ENCODE peak calls at places on chromosomes 5 and 9, in nine cellular contexts. One of them, this sample, is unnamed.

GRCh38 chr5:42360641-42361320 is 62.5 kb upstream of the GHR start:
- DNase-seq in AG10803: no peak
- DNase-seq in fibroblast of mammary gland: no peak
- DNase-seq in CD4-positive, alpha-beta memory T cell: no peak
- DNase-seq in CD8-positive, alpha-beta memory T cell: no peak
- DNase-seq in tibial nerve: no peak
- DNase-seq in GM23248: no peak
- DNase-seq in right cardiac atrium: no peak
- DNase-seq in fibroblast of pulmonary artery: no peak
- DNase-seq in this sample: no peak

GRCh38 chr9:100354121-100354800 is 1.5 kb upstream of the TEX10 start:
- DNase-seq in fibroblast of pulmonary artery: no peak
- DNase-seq in GM23248: peak
- DNase-seq in CD8-positive, alpha-beta memory T cell: no peak
- DNase-seq in AG10803: no peak
- DNase-seq in right cardiac atrium: no peak
- DNase-seq in fibroblast of mammary gland: no peak
- DNase-seq in tibial nerve: no peak
- DNase-seq in CD4-positive, alpha-beta memory T cell: no peak
- DNase-seq in this sample: no peak

GRCh38 chr5:178839319-178839704 is 20.4 kb upstream of the ZNF354B start:
- DNase-seq in fibroblast of pulmonary artery: peak
- DNase-seq in tibial nerve: no peak
- DNase-seq in CD4-positive, alpha-beta memory T cell: peak
- DNase-seq in fibroblast of mammary gland: peak
- DNase-seq in GM23248: peak
- DNase-seq in CD8-positive, alpha-beta memory T cell: no peak
- DNase-seq in right cardiac atrium: peak
- DNase-seq in AG10803: no peak
- DNase-seq in this sample: peak

GRCh38 chr9:110742741-110743371 is 74.3 kb downstream of the MUSK start:
- DNase-seq in CD8-positive, alpha-beta memory T cell: no peak
- DNase-seq in CD4-positive, alpha-beta memory T cell: no peak
- DNase-seq in fibroblast of mammary gland: peak
- DNase-seq in tibial nerve: no peak
- DNase-seq in AG10803: peak
- DNase-seq in GM23248: peak
- DNase-seq in fibroblast of pulmonary artery: peak
- DNase-seq in right cardiac atrium: no peak
- DNase-seq in this sample: peak

GRCh38 chr5:118903010-118903409 is 85.3 kb downstream of the DTWD2 start:
- DNase-seq in fibroblast of mammary gland: no peak
- DNase-seq in fibroblast of pulmonary artery: no peak
- DNase-seq in CD4-positive, alpha-beta memory T cell: no peak
- DNase-seq in AG10803: no peak
- DNase-seq in CD8-positive, alpha-beta memory T cell: no peak
- DNase-seq in GM23248: no peak
- DNase-seq in tibial nerve: no peak
- DNase-seq in right cardiac atrium: no peak
- DNase-seq in this sample: no peak

GRCh38 chr5:66306105-66306843 is 162.2 kb downstream of the SREK1 start:
- DNase-seq in fibroblast of pulmonary artery: peak
- DNase-seq in CD8-positive, alpha-beta memory T cell: peak
- DNase-seq in fibroblast of mammary gland: peak
- DNase-seq in tibial nerve: no peak
- DNase-seq in CD4-positive, alpha-beta memory T cell: peak
- DNase-seq in GM23248: peak
- DNase-seq in AG10803: peak
- DNase-seq in right cardiac atrium: peak
- DNase-seq in this sample: peak

GRCh38 chr5:150780180-150780692 is 1.7 kb downstream of the SMIM3 start:
- DNase-seq in AG10803: peak
- DNase-seq in GM23248: peak
- DNase-seq in CD8-positive, alpha-beta memory T cell: no peak
- DNase-seq in fibroblast of pulmonary artery: peak
- DNase-seq in right cardiac atrium: peak
- DNase-seq in tibial nerve: no peak
- DNase-seq in fibroblast of mammary gland: peak
- DNase-seq in CD4-positive, alpha-beta memory T cell: no peak
- DNase-seq in this sample: no peak

GRCh38 chr9:108186996-108187395 is 668.8 kb downstream of the ACTL7B start:
- DNase-seq in right cardiac atrium: peak
- DNase-seq in GM23248: peak
- DNase-seq in fibroblast of mammary gland: peak
- DNase-seq in AG10803: peak
- DNase-seq in tibial nerve: no peak
- DNase-seq in CD4-positive, alpha-beta memory T cell: no peak
- DNase-seq in fibroblast of pulmonary artery: peak
- DNase-seq in CD8-positive, alpha-beta memory T cell: no peak
- DNase-seq in this sample: no peak

GRCh38 chr5:151660616-151661015 is 26.1 kb downstream of the SPARC start:
- DNase-seq in AG10803: peak
- DNase-seq in right cardiac atrium: no peak
- DNase-seq in fibroblast of pulmonary artery: peak
- DNase-seq in tibial nerve: no peak
- DNase-seq in CD8-positive, alpha-beta memory T cell: no peak
- DNase-seq in fibroblast of mammary gland: peak
- DNase-seq in CD4-positive, alpha-beta memory T cell: no peak
- DNase-seq in GM23248: peak
- DNase-seq in this sample: peak

GRCh38 chr9:132166599-132166998 is 4.7 kb downstream of the NTNG2 start:
- DNase-seq in tibial nerve: no peak
- DNase-seq in fibroblast of mammary gland: no peak
- DNase-seq in CD8-positive, alpha-beta memory T cell: no peak
- DNase-seq in fibroblast of pulmonary artery: no peak
- DNase-seq in GM23248: no peak
- DNase-seq in right cardiac atrium: no peak
- DNase-seq in CD4-positive, alpha-beta memory T cell: no peak
- DNase-seq in AG10803: no peak
- DNase-seq in this sample: no peak

GRCh38 chr5:112642885-112643284 is 94.8 kb upstream of the APC start:
- DNase-seq in right cardiac atrium: no peak
- DNase-seq in CD4-positive, alpha-beta memory T cell: no peak
- DNase-seq in tibial nerve: no peak
- DNase-seq in GM23248: peak
- DNase-seq in AG10803: no peak
- DNase-seq in fibroblast of mammary gland: no peak
- DNase-seq in fibroblast of pulmonary artery: peak
- DNase-seq in CD8-positive, alpha-beta memory T cell: no peak
- DNase-seq in this sample: no peak

GRCh38 chr9:107008447-107008846 is 145.5 kb downstream of the ZNF462 start:
- DNase-seq in CD4-positive, alpha-beta memory T cell: no peak
- DNase-seq in right cardiac atrium: no peak
- DNase-seq in GM23248: no peak
- DNase-seq in tibial nerve: no peak
- DNase-seq in fibroblast of mammary gland: no peak
- DNase-seq in AG10803: no peak
- DNase-seq in fibroblast of pulmonary artery: no peak
- DNase-seq in CD8-positive, alpha-beta memory T cell: no peak
- DNase-seq in this sample: no peak

GRCh38 chr9:18274693-18275092 is 199.3 kb upstream of the ADAMTSL1 start:
- DNase-seq in right cardiac atrium: no peak
- DNase-seq in fibroblast of pulmonary artery: peak
- DNase-seq in CD4-positive, alpha-beta memory T cell: no peak
- DNase-seq in AG10803: no peak
- DNase-seq in fibroblast of mammary gland: peak
- DNase-seq in CD8-positive, alpha-beta memory T cell: no peak
- DNase-seq in tibial nerve: no peak
- DNase-seq in GM23248: peak
- DNase-seq in this sample: peak

GRCh38 chr5:110896901-110897300 is 158.1 kb downstream of the SLC25A46 start:
- DNase-seq in fibroblast of pulmonary artery: peak
- DNase-seq in CD8-positive, alpha-beta memory T cell: no peak
- DNase-seq in AG10803: no peak
- DNase-seq in GM23248: peak
- DNase-seq in CD4-positive, alpha-beta memory T cell: no peak
- DNase-seq in fibroblast of mammary gland: peak
- DNase-seq in tibial nerve: no peak
- DNase-seq in right cardiac atrium: no peak
- DNase-seq in this sample: peak

GRCh38 chr9:35518212-35518917 is 28.5 kb downstream of the RUSC2 start:
- DNase-seq in tibial nerve: no peak
- DNase-seq in fibroblast of mammary gland: peak
- DNase-seq in fibroblast of pulmonary artery: peak
- DNase-seq in GM23248: peak
- DNase-seq in CD4-positive, alpha-beta memory T cell: no peak
- DNase-seq in right cardiac atrium: no peak
- DNase-seq in CD8-positive, alpha-beta memory T cell: no peak
- DNase-seq in AG10803: peak
- DNase-seq in this sample: peak

GRCh38 chr5:147619281-147619680 is 109.4 kb upstream of the DPYSL3 start:
- DNase-seq in CD4-positive, alpha-beta memory T cell: no peak
- DNase-seq in CD8-positive, alpha-beta memory T cell: no peak
- DNase-seq in fibroblast of mammary gland: peak
- DNase-seq in tibial nerve: no peak
- DNase-seq in AG10803: no peak
- DNase-seq in right cardiac atrium: no peak
- DNase-seq in fibroblast of pulmonary artery: no peak
- DNase-seq in GM23248: peak
- DNase-seq in this sample: peak

DNA sequence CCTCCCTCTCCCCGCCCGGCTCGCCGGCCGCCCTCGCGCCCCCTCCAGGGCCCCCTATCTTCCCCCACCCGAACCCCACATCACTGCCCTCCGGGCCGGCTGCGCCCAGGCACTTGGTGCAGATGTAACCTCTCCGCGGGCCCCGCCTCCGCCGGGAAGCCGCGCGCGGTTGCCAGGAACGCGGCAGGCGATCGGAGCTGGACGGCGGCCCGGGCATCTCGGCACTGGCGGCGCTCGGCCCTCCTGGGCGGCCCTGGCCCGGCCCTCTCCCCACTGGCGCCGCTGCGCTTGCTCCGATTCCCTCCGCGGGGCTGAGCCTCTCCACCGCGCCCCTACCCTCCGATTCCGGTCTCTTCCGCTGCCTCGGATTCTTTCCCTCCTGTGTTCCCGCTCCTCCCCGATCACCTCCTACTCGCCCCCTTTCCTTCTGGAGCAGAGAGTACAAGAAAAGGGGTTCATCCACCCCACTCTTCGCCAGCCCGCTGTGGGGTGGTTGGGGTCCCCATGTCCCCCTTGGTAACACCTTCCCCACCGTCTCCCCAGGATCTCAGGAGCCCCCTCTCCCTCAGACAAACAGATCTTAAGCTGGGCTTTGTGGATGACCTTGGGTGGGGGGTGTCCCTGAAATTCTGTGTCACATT is 70.6 kb downstream of the C9orf50 start:
- DNase-seq in tibial nerve: peak
- DNase-seq in fibroblast of mammary gland: peak
- DNase-seq in fibroblast of pulmonary artery: peak
- DNase-seq in right cardiac atrium: peak
- DNase-seq in AG10803: peak
- DNase-seq in CD4-positive, alpha-beta memory T cell: no peak
- DNase-seq in GM23248: peak
- DNase-seq in CD8-positive, alpha-beta memory T cell: no peak
- DNase-seq in this sample: no peak
- H3K4me3 ChIP-seq in tibial nerve: peak
- H3K4me3 ChIP-seq in fibroblast of mammary gland: peak
- H3K4me3 ChIP-seq in fibroblast of pulmonary artery: peak
- H3K4me3 ChIP-seq in right cardiac atrium: peak
- H3K4me3 ChIP-seq in AG10803: peak
- H3K4me3 ChIP-seq in CD4-positive, alpha-beta memory T cell: no peak
- H3K4me3 ChIP-seq in GM23248: peak
- H3K4me3 ChIP-seq in CD8-positive, alpha-beta memory T cell: no peak
- H3K4me3 ChIP-seq in this sample: peak

DNA sequence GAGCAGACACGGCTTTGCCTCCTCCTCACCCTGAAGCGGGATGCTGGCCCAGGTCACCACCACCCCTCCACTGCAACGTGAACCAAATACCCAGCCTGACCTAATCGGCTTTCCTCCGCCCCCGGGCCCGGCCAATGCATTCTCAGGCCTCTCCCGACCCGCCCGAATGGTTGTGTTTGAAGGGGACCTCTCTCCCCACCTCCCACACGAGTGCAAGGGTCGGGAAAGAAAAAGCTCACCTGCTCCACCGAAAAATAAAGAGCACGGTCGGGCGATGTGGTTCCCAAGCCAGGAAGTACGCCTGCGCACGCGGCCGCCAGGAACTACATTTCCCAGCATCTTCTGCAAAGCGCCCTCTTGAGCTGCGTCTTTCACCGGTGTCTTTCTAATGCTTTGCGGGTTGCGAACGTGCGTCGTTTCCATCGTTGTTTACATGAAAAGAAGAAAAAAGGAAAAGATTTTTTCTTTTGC is at the start of gene ZNF883:
- DNase-seq in AG10803: peak
- DNase-seq in CD4-positive, alpha-beta memory T cell: peak
- DNase-seq in fibroblast of pulmonary artery: peak
- DNase-seq in tibial nerve: no peak
- DNase-seq in right cardiac atrium: peak
- DNase-seq in GM23248: peak
- DNase-seq in CD8-positive, alpha-beta memory T cell: peak
- DNase-seq in fibroblast of mammary gland: peak
- DNase-seq in this sample: peak
- H3K4me3 ChIP-seq in AG10803: peak
- H3K4me3 ChIP-seq in CD4-positive, alpha-beta memory T cell: no peak
- H3K4me3 ChIP-seq in fibroblast of pulmonary artery: peak
- H3K4me3 ChIP-seq in tibial nerve: no peak
- H3K4me3 ChIP-seq in right cardiac atrium: peak
- H3K4me3 ChIP-seq in GM23248: peak
- H3K4me3 ChIP-seq in CD8-positive, alpha-beta memory T cell: peak
- H3K4me3 ChIP-seq in fibroblast of mammary gland: peak
- H3K4me3 ChIP-seq in this sample: peak

GRCh38 chr5:154697335-154697734 is 57.8 kb upstream of the LARP1 start:
- DNase-seq in tibial nerve: no peak
- DNase-seq in right cardiac atrium: no peak
- DNase-seq in CD4-positive, alpha-beta memory T cell: no peak
- DNase-seq in GM23248: peak
- DNase-seq in CD8-positive, alpha-beta memory T cell: no peak
- DNase-seq in fibroblast of mammary gland: no peak
- DNase-seq in AG10803: peak
- DNase-seq in fibroblast of pulmonary artery: no peak
- DNase-seq in this sample: no peak
- H3K4me3 ChIP-seq in tibial nerve: no peak
- H3K4me3 ChIP-seq in right cardiac atrium: no peak
- H3K4me3 ChIP-seq in CD4-positive, alpha-beta memory T cell: no peak
- H3K4me3 ChIP-seq in GM23248: no peak
- H3K4me3 ChIP-seq in CD8-positive, alpha-beta memory T cell: no peak
- H3K4me3 ChIP-seq in fibroblast of mammary gland: no peak
- H3K4me3 ChIP-seq in AG10803: no peak
- H3K4me3 ChIP-seq in fibroblast of pulmonary artery: no peak
- H3K4me3 ChIP-seq in this sample: no peak

GRCh38 chr5:57179262-57179960 is 5.6 kb downstream of the GPBP1 start:
- DNase-seq in fibroblast of mammary gland: no peak
- DNase-seq in CD4-positive, alpha-beta memory T cell: no peak
- DNase-seq in AG10803: no peak
- DNase-seq in GM23248: peak
- DNase-seq in CD8-positive, alpha-beta memory T cell: no peak
- DNase-seq in tibial nerve: no peak
- DNase-seq in right cardiac atrium: no peak
- DNase-seq in fibroblast of pulmonary artery: no peak
- DNase-seq in this sample: no peak
- H3K4me3 ChIP-seq in fibroblast of mammary gland: peak
- H3K4me3 ChIP-seq in CD4-positive, alpha-beta memory T cell: peak
- H3K4me3 ChIP-seq in AG10803: peak
- H3K4me3 ChIP-seq in GM23248: peak
- H3K4me3 ChIP-seq in CD8-positive, alpha-beta memory T cell: peak
- H3K4me3 ChIP-seq in tibial nerve: peak
- H3K4me3 ChIP-seq in right cardiac atrium: peak
- H3K4me3 ChIP-seq in fibroblast of pulmonary artery: peak
- H3K4me3 ChIP-seq in this sample: peak

GRCh38 chr5:36876965-36877666 is 547 bp downstream of the NIPBL start:
- DNase-seq in CD4-positive, alpha-beta memory T cell: peak
- DNase-seq in right cardiac atrium: peak
- DNase-seq in fibroblast of mammary gland: peak
- DNase-seq in AG10803: peak
- DNase-seq in tibial nerve: peak
- DNase-seq in CD8-positive, alpha-beta memory T cell: peak
- DNase-seq in GM23248: peak
- DNase-seq in fibroblast of pulmonary artery: peak
- DNase-seq in this sample: no peak
- H3K4me3 ChIP-seq in CD4-positive, alpha-beta memory T cell: peak
- H3K4me3 ChIP-seq in right cardiac atrium: peak
- H3K4me3 ChIP-seq in fibroblast of mammary gland: peak
- H3K4me3 ChIP-seq in AG10803: peak
- H3K4me3 ChIP-seq in tibial nerve: peak
- H3K4me3 ChIP-seq in CD8-positive, alpha-beta memory T cell: peak
- H3K4me3 ChIP-seq in GM23248: peak
- H3K4me3 ChIP-seq in fibroblast of pulmonary artery: peak
- H3K4me3 ChIP-seq in this sample: peak